ENCODE peak calls at places on chromosomes 13 and 19, in five cellular contexts. One of them, this sample, is unnamed.
A peak's percentile ranks its signal among the peaks of the same experiment; 100 is the strongest.

GRCh38 chr19:45113628-45114027 is 20.6 kb downstream of the PPP1R37 start:
- DNase-seq in fibroblast of lung: no peak
- DNase-seq in fibroblast of mammary gland: no peak
- DNase-seq in OCI-LY7: no peak
- DNase-seq in WTC11: no peak
- DNase-seq in this sample: no peak

GRCh38 chr19:41352609-41353465 is 885 bp downstream of the TGFB1 start:
- DNase-seq in WTC11: peak; percentile 75
- DNase-seq in OCI-LY7: peak; percentile 82
- DNase-seq in fibroblast of mammary gland: peak; percentile 51
- DNase-seq in fibroblast of lung: peak; percentile 44
- DNase-seq in this sample: peak; percentile 51

GRCh38 chr13:109497917-109498316 is 288.5 kb downstream of the IRS2 start:
- DNase-seq in WTC11: no peak
- DNase-seq in OCI-LY7: no peak
- DNase-seq in fibroblast of mammary gland: no peak
- DNase-seq in fibroblast of lung: no peak
- DNase-seq in this sample: no peak

GRCh38 chr19:40751065-40751923 is at the start of gene SNRPA:
- DNase-seq in WTC11: peak; percentile 97
- DNase-seq in fibroblast of mammary gland: peak; percentile 97
- DNase-seq in fibroblast of lung: peak; percentile 96
- DNase-seq in OCI-LY7: peak; percentile 99
- DNase-seq in this sample: peak; percentile 98

GRCh38 chr13:32734511-32734910 is 148.3 kb downstream of the PDS5B start:
- DNase-seq in OCI-LY7: no peak
- DNase-seq in WTC11: no peak
- DNase-seq in fibroblast of lung: peak; percentile 86
- DNase-seq in fibroblast of mammary gland: peak; percentile 90
- DNase-seq in this sample: peak; percentile 73

GRCh38 chr13:95455782-95456181 is 96.7 kb upstream of the CLDN10 start:
- DNase-seq in fibroblast of lung: no peak
- DNase-seq in WTC11: no peak
- DNase-seq in fibroblast of mammary gland: no peak
- DNase-seq in OCI-LY7: no peak
- DNase-seq in this sample: no peak

GRCh38 chr19:4567584-4568071 is 8.1 kb upstream of the SEMA6B start:
- DNase-seq in fibroblast of lung: no peak
- DNase-seq in fibroblast of mammary gland: peak; percentile 60
- DNase-seq in WTC11: peak; percentile 96
- DNase-seq in OCI-LY7: peak; percentile 33
- DNase-seq in this sample: peak; percentile 59

GRCh38 chr13:23330356-23330755 is 103.1 kb downstream of the SACS start:
- DNase-seq in OCI-LY7: no peak
- DNase-seq in fibroblast of mammary gland: no peak
- DNase-seq in WTC11: no peak
- DNase-seq in fibroblast of lung: peak; percentile 23
- DNase-seq in this sample: no peak

GRCh38 chr19:10516671-10517286 is 468 bp downstream of the S1PR5 start:
- DNase-seq in WTC11: no peak
- DNase-seq in fibroblast of lung: no peak
- DNase-seq in OCI-LY7: no peak
- DNase-seq in fibroblast of mammary gland: no peak
- DNase-seq in this sample: no peak

DNA sequence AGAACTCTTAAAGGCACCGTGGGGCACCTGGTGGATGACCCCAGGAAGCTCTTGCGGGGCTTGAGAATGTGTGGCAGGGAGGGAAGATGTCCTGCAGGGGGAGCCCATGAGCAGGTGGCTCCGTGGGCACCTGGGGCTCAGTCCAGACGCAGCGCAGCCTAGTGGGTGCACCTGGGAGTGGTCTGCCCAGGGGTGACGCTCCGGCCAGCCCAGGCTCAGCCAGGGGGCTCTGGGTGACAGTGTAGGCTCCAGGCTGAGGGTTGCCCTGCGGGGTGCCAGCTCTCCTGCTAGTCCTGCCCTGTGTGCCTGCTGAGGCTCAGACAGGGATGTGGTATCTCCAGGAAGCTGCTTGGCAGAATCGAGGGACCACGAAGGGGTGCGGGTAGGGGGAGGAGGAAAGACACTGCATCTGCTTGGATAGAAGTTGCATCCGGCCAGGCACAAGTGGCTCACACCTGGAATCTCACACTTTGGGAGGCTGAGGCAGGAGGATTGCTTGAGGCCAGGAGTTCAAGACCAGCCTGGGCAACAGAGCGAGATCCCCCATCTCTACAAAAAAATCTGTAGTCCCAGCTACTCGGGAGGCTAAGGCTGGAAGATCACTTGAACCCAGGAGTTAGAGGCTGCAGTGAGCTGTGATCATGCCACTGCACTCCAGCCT is 15.0 kb upstream of the PGLS start:
- DNase-seq in OCI-LY7: peak; percentile 92
- DNase-seq in fibroblast of mammary gland: peak; percentile 69
- DNase-seq in fibroblast of lung: peak; percentile 49
- DNase-seq in WTC11: peak; percentile 90
- DNase-seq in this sample: peak; percentile 74
- TF ChIP-seq CTCF in OCI-LY7: peak; percentile 99
- TF ChIP-seq CTCF in fibroblast of mammary gland: peak; percentile 85
- TF ChIP-seq CTCF in fibroblast of lung: peak; percentile 75
- TF ChIP-seq CTCF in WTC11: peak; percentile 92
- TF ChIP-seq CTCF in this sample: peak; percentile 83

GRCh38 chr19:2110822-2111221 is 14.1 kb downstream of the IZUMO4 start:
- DNase-seq in OCI-LY7: peak; percentile 46
- DNase-seq in fibroblast of mammary gland: no peak
- DNase-seq in fibroblast of lung: no peak
- DNase-seq in WTC11: peak; percentile 67
- DNase-seq in this sample: no peak
- TF ChIP-seq CTCF in OCI-LY7: peak; percentile 73
- TF ChIP-seq CTCF in fibroblast of mammary gland: no peak
- TF ChIP-seq CTCF in fibroblast of lung: no peak
- TF ChIP-seq CTCF in WTC11: no peak
- TF ChIP-seq CTCF in this sample: no peak

DNA sequence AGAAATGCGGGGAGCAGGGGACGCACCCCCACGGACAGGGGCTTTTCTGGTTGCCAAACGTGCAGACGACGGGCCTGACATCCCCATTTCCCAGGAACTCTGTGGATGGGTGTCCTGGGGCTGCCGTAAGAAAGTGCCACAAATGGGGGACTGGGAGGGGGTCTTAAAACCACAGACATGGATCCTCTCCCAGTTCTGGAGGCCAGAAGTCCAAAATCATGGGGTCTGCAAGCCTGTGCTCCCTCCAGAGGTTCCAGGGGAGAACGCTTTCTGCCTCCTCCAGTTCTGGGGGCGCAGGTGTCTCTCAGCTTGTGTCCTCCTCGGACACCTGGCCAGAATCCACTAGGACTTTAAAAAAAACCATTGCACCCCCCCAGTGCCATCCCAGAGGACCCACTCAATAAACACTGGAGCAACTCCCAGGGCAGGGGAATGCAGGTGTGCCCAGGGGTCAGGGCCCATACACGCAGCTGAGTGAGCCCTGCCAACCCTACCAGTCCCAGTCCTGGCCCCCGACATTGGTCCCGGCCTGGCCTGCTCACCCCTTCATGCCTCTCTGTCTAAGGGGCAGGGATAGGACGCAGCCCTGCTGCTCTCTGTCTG is 103.9 kb downstream of the GADD45B start:
- DNase-seq in WTC11: no peak
- DNase-seq in fibroblast of mammary gland: no peak
- DNase-seq in fibroblast of lung: no peak
- DNase-seq in OCI-LY7: no peak
- DNase-seq in this sample: no peak
- TF ChIP-seq CTCF in WTC11: no peak
- TF ChIP-seq CTCF in fibroblast of mammary gland: no peak
- TF ChIP-seq CTCF in fibroblast of lung: no peak
- TF ChIP-seq CTCF in OCI-LY7: peak; percentile 10
- TF ChIP-seq CTCF in this sample: no peak

GRCh38 chr19:43941209-43941608 is 6.1 kb upstream of the ZNF45 start:
- DNase-seq in fibroblast of lung: no peak
- DNase-seq in WTC11: no peak
- DNase-seq in OCI-LY7: no peak
- DNase-seq in fibroblast of mammary gland: no peak
- DNase-seq in this sample: no peak
- TF ChIP-seq CTCF in fibroblast of lung: no peak
- TF ChIP-seq CTCF in WTC11: no peak
- TF ChIP-seq CTCF in OCI-LY7: no peak
- TF ChIP-seq CTCF in fibroblast of mammary gland: no peak
- TF ChIP-seq CTCF in this sample: no peak

GRCh38 chr13:76038920-76039716 is 403.0 kb downstream of the LMO7 start:
- DNase-seq in OCI-LY7: no peak
- DNase-seq in fibroblast of mammary gland: no peak
- DNase-seq in fibroblast of lung: no peak
- DNase-seq in WTC11: peak; percentile 31
- DNase-seq in this sample: no peak
- TF ChIP-seq CTCF in OCI-LY7: no peak
- TF ChIP-seq CTCF in fibroblast of mammary gland: peak; percentile 17
- TF ChIP-seq CTCF in fibroblast of lung: no peak
- TF ChIP-seq CTCF in WTC11: no peak
- TF ChIP-seq CTCF in this sample: no peak

GRCh38 chr19:18848860-18849661 is 17.3 kb downstream of the UPF1 start:
- DNase-seq in WTC11: no peak
- DNase-seq in OCI-LY7: no peak
- DNase-seq in fibroblast of mammary gland: peak; percentile 90
- DNase-seq in fibroblast of lung: no peak
- DNase-seq in this sample: peak; percentile 80
- TF ChIP-seq CTCF in WTC11: no peak
- TF ChIP-seq CTCF in OCI-LY7: no peak
- TF ChIP-seq CTCF in fibroblast of mammary gland: no peak
- TF ChIP-seq CTCF in fibroblast of lung: no peak
- TF ChIP-seq CTCF in this sample: no peak

This sample was measured in fibroblast of pulmonary artery.